ENCODE peak calls at places on chromosomes 4 and X, in eight cellular contexts. R is HCT116, E is endothelial cell of umbilical vein, C is PC-3, F is A549, A is IMR-90, J is hepatocyte, U is astrocyte. L is an unnamed sample.
A peak's percentile ranks its signal among the peaks of the same experiment; 100 is the strongest.

GRCh38 chrX:54452920-54453319 is 12.7 kb downstream of the TSR2 start:
- DNase-seq in A (peak; percentile 8), R (no peak), U (no peak), F (peak; percentile 22), C (peak; percentile 9), J (peak; percentile 25), E (no peak), L (no peak)

GRCh38 chrX:124502144-124502543 is 155.8 kb downstream of the SH2D1A start:
- DNase-seq in J (no peak), R (no peak), U (no peak), F (no peak), E (no peak), A (no peak), C (no peak), L (no peak)

GRCh38 chr4:5827108-5828004 is 65.5 kb downstream of the CRMP1 start:
- DNase-seq in E (peak; percentile 42), R (no peak), F (no peak), C (no peak), A (peak; percentile 13), J (no peak), U (no peak), L (no peak)

GRCh38 chrX:65241059-65241721 is 264.9 kb upstream of the ZC4H2 start:
- DNase-seq in E (no peak), A (no peak), J (peak; percentile 6), U (no peak), R (no peak), C (no peak), F (no peak), L (no peak)

GRCh38 chr4:136748777-136749176 is 783.5 kb downstream of the PCDH18 start:
- DNase-seq in U (no peak), R (no peak), E (no peak), C (no peak), J (no peak), A (peak; percentile 47), F (no peak), L (no peak)

GRCh38 chr4:147985376-147985775 is 253.5 kb downstream of the ARHGAP10 start:
- DNase-seq in R (no peak), J (no peak), A (no peak), E (no peak), U (no peak), F (no peak), C (no peak), L (no peak)

GRCh38 chr4:112514079-112514448 is 1.9 kb downstream of the NEUROG2 start:
- DNase-seq in C (no peak), A (no peak), U (no peak), F (no peak), J (no peak), R (no peak), E (no peak), L (no peak)

GRCh38 chr4:119116021-119116420 is 19.6 kb upstream of the MYOZ2 start:
- DNase-seq in C (no peak), F (no peak), E (no peak), A (no peak), U (no peak), R (no peak), J (no peak), L (no peak)

GRCh38 chr4:184961693-184962092 is 56.6 kb upstream of the HELT start:
- DNase-seq in E (no peak), R (no peak), J (no peak), F (no peak), A (no peak), C (no peak), U (no peak), L (no peak)

GRCh38 chr4:180234730-180235129 is 2008.5 kb upstream of the TENM3 start:
- DNase-seq in A (no peak), C (no peak), J (no peak), E (no peak), R (no peak), F (no peak), U (no peak), L (no peak)

GRCh38 chr4:157912212-157912611 is 260.6 kb downstream of the GASK1B start:
- DNase-seq in U (no peak), F (no peak), C (no peak), R (no peak), J (no peak), E (no peak), A (no peak), L (no peak)

GRCh38 chr4:173680278-173680677 is 150.2 kb upstream of the HAND2 start:
- DNase-seq in F (no peak), J (no peak), R (no peak), E (no peak), C (no peak), U (no peak), A (no peak), L (no peak)

GRCh38 chr4:146545102-146545501 is 23.4 kb upstream of the SLC10A7 start:
- DNase-seq in E (peak; percentile 9), J (peak; percentile 17), U (no peak), F (peak; percentile 13), R (no peak), A (peak; percentile 29), C (peak; percentile 61), L (peak; percentile 18)

GRCh38 chr4:8606966-8607365 is 14.4 kb downstream of the CPZ start:
- DNase-seq in C (no peak), R (no peak), E (no peak), J (no peak), F (no peak), U (no peak), A (no peak), L (no peak)
- TF ChIP-seq CTCF in C (no peak), R (no peak), E (no peak), J (no peak), F (no peak), U (no peak), A (no peak), L (no peak)

GRCh38 chrX:44344194-44344593 is 722 bp upstream of the EFHC2 start:
- DNase-seq in C (no peak), E (no peak), A (no peak), R (no peak), F (no peak), J (no peak), U (no peak), L (no peak)
- H3K4me2 ChIP-seq in C (peak overlapping the region; percentile 85), E (no peak overlapping the region), A (no peak overlapping the region), R (no peak overlapping the region), F (peak overlapping the region; percentile 86), J (peak overlapping the region; percentile 80), U (peak overlapping the region; percentile 82), L (no peak overlapping the region)

GRCh38 chr4:141636771-141637460 is 533 bp downstream of the IL15 start:
- DNase-seq in A (peak; percentile 64), C (peak; percentile 74), J (peak; percentile 70), E (peak; percentile 74), R (peak; percentile 18), F (peak; percentile 54), U (peak; percentile 58), L (peak; percentile 73)

GRCh38 chr4:141637565-141637964 is 1.2 kb downstream of the IL15 start:
- DNase-seq in U (no peak), J (no peak), R (no peak), C (peak; percentile 25), F (no peak), E (no peak), A (no peak), L (no peak)

GRCh38 chr4:141630854-141631253 is 5.5 kb upstream of the IL15 start:
- DNase-seq in C (no peak), J (no peak), E (no peak), F (no peak), U (no peak), R (no peak), A (no peak), L (no peak)

GRCh38 chr4:141636077-141636770 is at the start of gene IL15:
- DNase-seq in R (peak; percentile 36), C (peak; percentile 86), A (peak; percentile 58), J (peak; percentile 74), E (peak; percentile 74), F (peak; percentile 77), U (no peak), L (peak; percentile 76)

DNA sequence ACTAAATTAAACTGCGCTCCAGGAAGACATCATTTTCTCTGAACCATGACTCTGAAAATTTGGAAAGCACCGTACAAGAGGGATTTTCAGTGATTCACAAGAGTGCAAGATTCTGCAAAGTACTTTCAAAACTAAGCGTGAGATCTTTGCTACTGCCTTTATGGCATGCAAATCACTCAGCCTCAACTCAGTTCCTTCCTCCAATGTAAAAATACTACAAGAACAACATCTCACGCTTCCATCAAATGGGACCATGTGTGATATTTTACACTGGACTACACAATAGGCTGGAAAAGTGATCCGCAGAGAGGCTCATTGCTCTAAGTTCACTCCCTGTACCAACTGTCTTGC is 682 bp upstream of the IL15 start:
- DNase-seq in U (no peak), A (no peak), J (no peak), C (no peak), F (no peak), R (no peak), E (no peak), L (no peak)
- H3K4me3 ChIP-seq in U (peak overlapping the region; percentile 91), A (peak overlapping the region; percentile 85), J (no peak overlapping the region), C (peak overlapping the region; percentile 92), F (peak overlapping the region; percentile 86), R (peak overlapping the region; percentile 84), E (peak overlapping the region; percentile 86), L (peak overlapping the region; percentile 89)

GRCh38 chr4:8468746-8469535 is 28.4 kb downstream of the TRMT44 start:
- DNase-seq in U (peak; percentile 8), R (peak; percentile 27), J (peak; percentile 84), F (peak; percentile 28), C (peak; percentile 63), E (peak; percentile 45), A (peak; percentile 57), L (peak; percentile 39)
- TF ChIP-seq CTCF in U (peak; percentile 85), R (peak; percentile 91), J (peak; percentile 90), F (peak; percentile 75), C (peak; percentile 90), E (peak; percentile 97), A (peak; percentile 94), L (peak; percentile 95)

GRCh38 chrX:729583-730409 is 99.2 kb downstream of the SHOX start:
- DNase-seq in U (no peak), R (no peak), C (no peak), E (no peak), A (no peak), F (no peak), J (no peak), L (no peak)

GRCh38 chrX:739611-740010 is 109.0 kb downstream of the SHOX start:
- DNase-seq in A (no peak), U (no peak), R (no peak), C (no peak), F (no peak), E (no peak), J (no peak), L (no peak)

DNA sequence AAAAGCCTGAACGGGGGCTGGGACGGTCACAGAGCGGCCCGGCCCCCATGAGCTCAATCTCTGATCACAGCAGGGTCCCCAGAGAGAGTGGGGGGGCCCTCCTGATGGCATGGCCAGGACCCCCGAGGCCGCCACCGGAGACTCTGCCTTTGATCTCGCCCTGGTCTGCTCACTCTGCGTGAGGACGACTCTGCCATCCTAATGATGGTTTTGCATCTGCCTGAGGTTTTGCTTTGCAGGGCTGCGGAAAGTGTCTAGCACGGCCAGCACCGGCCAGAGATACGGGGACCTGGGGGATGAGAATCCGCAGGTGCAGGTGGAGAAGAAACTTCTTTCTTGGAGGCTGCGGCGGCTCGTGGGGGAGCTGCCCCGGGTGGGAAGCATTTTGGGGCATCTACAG is 103.8 kb downstream of the SHOX start:
- DNase-seq in J (no peak), A (no peak), E (no peak), R (no peak), F (no peak), U (no peak), C (no peak), L (no peak)
- H3K4me2 ChIP-seq in J (no peak overlapping the region), A (no peak overlapping the region), E (no peak overlapping the region), R (no peak overlapping the region), F (no peak overlapping the region), U (no peak overlapping the region), C (no peak overlapping the region), L (no peak overlapping the region)

L was measured in mammary epithelial cell.